ENCODE peak calls at places on chromosomes 11 and 22, in six cellular contexts. S is spleen; U is stomach; D is astrocyte of the spinal cord; Y is sigmoid colon; N is CD4-positive, alpha-beta memory T cell. A is an unnamed sample.
A peak's percentile ranks its signal among the peaks of the same experiment; 100 is the strongest.

GRCh38 chr11:26905368-26905767 is 88.5 kb upstream of the FIBIN start:
- DNase-seq in S (no peak), Y (no peak), N (no peak), U (no peak), D (peak; percentile 25), A (no peak)

GRCh38 chr22:42425337-42425988 is 6.7 kb downstream of the NFAM1 start:
- DNase-seq in U (no peak), Y (peak; percentile 87), N (no peak), D (no peak), S (no peak), A (no peak)

GRCh38 chr22:37077802-37078448 is 26.4 kb downstream of the KCTD17 start:
- DNase-seq in Y (no peak), S (peak; percentile 93), N (peak; percentile 76), U (peak; percentile 71), D (peak; percentile 29), A (peak; percentile 37)

GRCh38 chr22:19716041-19716828 is 1.9 kb downstream of the SEPTIN5 start:
- DNase-seq in Y (no peak), N (peak; percentile 26), S (peak; percentile 70), U (no peak), D (no peak), A (no peak)

GRCh38 chr22:25623310-25623734 is 58.8 kb downstream of the GRK3 start:
- DNase-seq in N (no peak), U (no peak), D (no peak), S (no peak), Y (no peak), A (peak; percentile 78)

GRCh38 chr11:59545179-59546020 is 34.1 kb downstream of the OR4D9 start:
- DNase-seq in N (no peak), U (no peak), S (no peak), D (peak; percentile 69), Y (no peak), A (no peak)

GRCh38 chr11:11836676-11837231 is 5.0 kb upstream of the USP47 start:
- DNase-seq in Y (no peak), N (no peak), U (no peak), D (no peak), S (no peak), A (no peak)

GRCh38 chr11:8192016-8192895 is 23.4 kb upstream of the RIC3 start:
- DNase-seq in U (peak; percentile 74), D (peak; percentile 59), N (no peak), S (peak; percentile 81), Y (no peak), A (peak; percentile 41)

GRCh38 chr22:19848298-19849224 is 6.1 kb downstream of the GNB1L start:
- DNase-seq in U (peak; percentile 72), N (no peak), S (no peak), Y (peak; percentile 59), D (no peak), A (no peak)

GRCh38 chr11:69296890-69297224 is 2.9 kb downstream of the MYEOV start:
- DNase-seq in D (no peak), U (peak; percentile 50), N (no peak), S (no peak), Y (no peak), A (no peak)
- H3K4me3 ChIP-seq in D (no peak overlapping the region), U (peak overlapping the region; percentile 15), N (peak overlapping the region; percentile 39), S (peak overlapping the region; percentile 33), Y (no peak overlapping the region), A (peak overlapping the region; percentile 4)

GRCh38 chr22:50621491-50621880 is 6.5 kb downstream of the ARSA start:
- DNase-seq in U (no peak), D (no peak), S (peak; percentile 85), Y (no peak), N (peak; percentile 79), A (peak; percentile 76)
- H3K4me3 ChIP-seq in U (peak overlapping the region; percentile 38), D (no peak overlapping the region), S (peak overlapping the region; percentile 34), Y (no peak overlapping the region), N (peak overlapping the region; percentile 80), A (peak overlapping the region; percentile 67)

GRCh38 chr11:13207270-13207664 is 70.3 kb upstream of the BMAL1 start:
- DNase-seq in U (no peak), N (no peak), D (no peak), S (no peak), Y (no peak), A (no peak)
- H3K4me3 ChIP-seq in U (peak overlapping the region; percentile 40), N (peak overlapping the region; percentile 73), D (no peak overlapping the region), S (no peak overlapping the region), Y (no peak overlapping the region), A (no peak overlapping the region)

GRCh38 chr11:119317592-119318239 is 786 bp upstream of the MCAM start:
- DNase-seq in N (no peak), U (no peak), Y (no peak), S (no peak), D (no peak), A (no peak)

GRCh38 chr11:119318240-119319135 is 1.6 kb upstream of the MCAM start:
- DNase-seq in U (no peak), Y (peak; percentile 87), S (no peak), D (peak; percentile 61), N (peak; percentile 76), A (no peak)

GRCh38 chr11:119319702-119320592 is 3.0 kb upstream of the MCAM start:
- DNase-seq in N (no peak), Y (peak; percentile 71), D (no peak), S (no peak), U (no peak), A (no peak)

GRCh38 chr11:119320593-119321524 is 3.9 kb upstream of the MCAM start:
- DNase-seq in D (peak; percentile 67), N (no peak), Y (peak; percentile 92), U (peak; percentile 64), S (peak; percentile 90), A (no peak)

DNA sequence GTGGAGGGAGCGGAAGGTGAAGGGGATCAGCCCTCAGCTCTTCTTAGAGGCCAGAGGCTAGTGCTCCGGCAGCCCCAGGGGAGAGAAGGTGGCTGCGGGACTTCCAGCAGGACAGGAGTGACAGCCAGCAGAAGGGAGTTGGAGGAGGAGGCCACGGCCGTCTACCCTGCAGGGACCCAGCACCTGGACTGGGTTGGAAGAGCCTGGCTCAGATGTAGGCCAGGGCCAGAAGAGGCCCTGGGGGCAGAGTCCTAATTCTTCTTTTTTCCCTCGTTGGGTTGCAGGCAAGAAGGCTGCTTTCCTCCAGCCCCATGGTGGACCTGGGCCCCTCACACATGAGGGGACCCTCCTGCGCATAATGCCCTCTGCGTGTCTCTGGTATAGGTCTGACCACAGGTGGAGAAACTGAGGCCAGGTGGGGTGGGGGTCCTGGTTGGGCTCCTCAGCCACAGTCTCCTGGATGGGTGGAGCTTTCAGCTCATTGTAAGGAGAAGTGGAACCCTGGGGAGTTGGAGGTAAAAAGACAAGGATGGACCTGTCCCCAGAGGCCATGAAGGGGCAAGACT is 2.3 kb upstream of the MCAM start:
- DNase-seq in S (no peak), N (no peak), U (no peak), Y (no peak), D (no peak), A (no peak)
- H3K4me3 ChIP-seq in S (no peak overlapping the region), N (no peak overlapping the region), U (no peak overlapping the region), Y (no peak overlapping the region), D (no peak overlapping the region), A (no peak overlapping the region)

GRCh38 chr11:1759851-1760220 is 3.9 kb downstream of the CTSD start:
- DNase-seq in Y (no peak), S (no peak), D (no peak), U (no peak), N (peak; percentile 30), A (no peak)

GRCh38 chr11:1758611-1759150 is 5.0 kb downstream of the CTSD start:
- DNase-seq in Y (no peak), S (no peak), U (no peak), D (no peak), N (no peak), A (no peak)

GRCh38 chr11:1757861-1758610 is 5.7 kb downstream of the CTSD start:
- DNase-seq in U (no peak), N (no peak), D (no peak), S (peak; percentile 93), Y (no peak), A (peak; percentile 86)

GRCh38 chr11:1760351-1761109 is 3.2 kb downstream of the CTSD start:
- DNase-seq in U (peak; percentile 86), D (no peak), N (peak; percentile 16), Y (peak; percentile 92), S (peak; percentile 95), A (no peak)

DNA sequence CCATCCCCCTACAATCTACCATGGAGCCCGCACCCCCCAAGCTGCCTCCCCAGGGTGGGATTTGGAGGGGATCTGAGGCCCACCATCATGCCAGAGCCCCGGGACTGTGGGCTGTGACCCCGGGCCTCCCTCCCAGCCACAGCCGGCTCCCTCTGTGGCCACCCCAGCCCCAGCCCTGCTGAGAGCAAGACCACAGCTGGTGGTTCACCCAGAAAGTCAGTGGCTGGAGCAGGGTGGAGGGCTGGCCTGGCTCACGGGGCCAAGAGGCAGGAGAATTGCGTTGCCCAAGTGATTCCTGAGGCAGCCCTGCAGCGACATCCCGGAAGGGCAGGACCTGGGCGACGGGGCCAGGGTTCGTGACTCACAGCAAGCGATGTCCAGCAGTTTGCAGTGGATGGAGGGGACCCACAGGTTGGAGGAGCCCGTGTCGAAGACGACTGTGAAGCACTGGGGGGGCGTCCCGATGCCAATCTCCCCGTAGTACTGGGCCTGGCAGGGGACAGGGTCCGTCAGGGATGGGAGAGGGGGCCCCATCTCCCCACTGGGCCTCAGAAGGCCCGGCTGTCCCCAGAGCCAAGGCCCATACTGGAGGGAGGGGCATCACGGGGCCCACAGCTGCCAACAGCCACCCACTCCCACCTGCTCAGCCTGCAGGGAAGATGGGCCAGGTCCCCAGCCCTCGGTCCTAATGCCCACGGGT is 4.4 kb downstream of the CTSD start:
- DNase-seq in D (no peak), U (no peak), Y (no peak), S (peak; percentile 82), N (no peak), A (no peak)
- H3K4me3 ChIP-seq in D (no peak overlapping the region), U (no peak overlapping the region), Y (no peak overlapping the region), S (peak overlapping the region; percentile 23), N (no peak overlapping the region), A (no peak overlapping the region)